ENCODE peak calls at places on chromosomes 5 and 9, in nine cellular contexts. One of them, this sample, is unnamed.
A peak's percentile ranks its signal among the peaks of the same experiment; 100 is the strongest.

GRCh38 chr9:14865206-14865605 is 45.0 kb downstream of the FREM1 start:
- DNase-seq in HCT116: no peak
- DNase-seq in heart left ventricle: no peak
- DNase-seq in PC-3: no peak
- DNase-seq in transverse colon: no peak
- DNase-seq in spleen: no peak
- DNase-seq in A549: no peak
- DNase-seq in ascending aorta: no peak
- DNase-seq in mammary epithelial cell: no peak
- DNase-seq in this sample: no peak

GRCh38 chr5:175542232-175542965 is 64.0 kb downstream of the SFXN1 start:
- DNase-seq in HCT116: no peak
- DNase-seq in heart left ventricle: no peak
- DNase-seq in PC-3: no peak
- DNase-seq in transverse colon: no peak
- DNase-seq in spleen: no peak
- DNase-seq in A549: no peak
- DNase-seq in ascending aorta: no peak
- DNase-seq in mammary epithelial cell: no peak
- DNase-seq in this sample: no peak

GRCh38 chr9:136318111-136318768 is 9.1 kb upstream of the GPSM1 start:
- DNase-seq in HCT116: no peak
- DNase-seq in heart left ventricle: no peak
- DNase-seq in PC-3: no peak
- DNase-seq in transverse colon: no peak
- DNase-seq in spleen: no peak
- DNase-seq in A549: no peak
- DNase-seq in ascending aorta: no peak
- DNase-seq in mammary epithelial cell: no peak
- DNase-seq in this sample: no peak

GRCh38 chr5:141040093-141040762 is 10.9 kb upstream of the PCDHB1 start:
- DNase-seq in HCT116: peak; percentile 69
- DNase-seq in heart left ventricle: no peak
- DNase-seq in PC-3: peak; percentile 79
- DNase-seq in transverse colon: no peak
- DNase-seq in spleen: no peak
- DNase-seq in A549: peak; percentile 75
- DNase-seq in ascending aorta: no peak
- DNase-seq in mammary epithelial cell: peak; percentile 58
- DNase-seq in this sample: no peak

GRCh38 chr5:89003563-89004036 is 120.6 kb upstream of the MEF2C start:
- DNase-seq in HCT116: no peak
- DNase-seq in heart left ventricle: no peak
- DNase-seq in PC-3: no peak
- DNase-seq in transverse colon: no peak
- DNase-seq in spleen: peak; percentile 73
- DNase-seq in A549: no peak
- DNase-seq in ascending aorta: no peak
- DNase-seq in mammary epithelial cell: no peak
- DNase-seq in this sample: no peak

GRCh38 chr5:76689321-76690026 is 26.5 kb upstream of the F2R start:
- DNase-seq in HCT116: peak; percentile 22
- DNase-seq in heart left ventricle: no peak
- DNase-seq in PC-3: peak; percentile 77
- DNase-seq in transverse colon: no peak
- DNase-seq in spleen: no peak
- DNase-seq in A549: peak; percentile 6
- DNase-seq in ascending aorta: no peak
- DNase-seq in mammary epithelial cell: peak; percentile 81
- DNase-seq in this sample: no peak

GRCh38 chr9:80796662-80797426 is 892.5 kb downstream of the TLE1 start:
- DNase-seq in HCT116: no peak
- DNase-seq in heart left ventricle: peak; percentile 25
- DNase-seq in PC-3: no peak
- DNase-seq in transverse colon: no peak
- DNase-seq in spleen: no peak
- DNase-seq in A549: no peak
- DNase-seq in ascending aorta: no peak
- DNase-seq in mammary epithelial cell: no peak
- DNase-seq in this sample: peak; percentile 67

GRCh38 chr5:111512026-111512405 is 319 bp downstream of the STARD4 start:
- DNase-seq in HCT116: no peak
- DNase-seq in heart left ventricle: no peak
- DNase-seq in PC-3: peak; percentile 44
- DNase-seq in transverse colon: no peak
- DNase-seq in spleen: no peak
- DNase-seq in A549: peak; percentile 34
- DNase-seq in ascending aorta: peak; percentile 75
- DNase-seq in mammary epithelial cell: no peak
- DNase-seq in this sample: peak; percentile 77

GRCh38 chr9:20579544-20580309 is 42.6 kb downstream of the MLLT3 start:
- DNase-seq in HCT116: no peak
- DNase-seq in heart left ventricle: no peak
- DNase-seq in PC-3: no peak
- DNase-seq in transverse colon: no peak
- DNase-seq in spleen: no peak
- DNase-seq in A549: no peak
- DNase-seq in ascending aorta: no peak
- DNase-seq in mammary epithelial cell: no peak
- DNase-seq in this sample: no peak

GRCh38 chr5:59786271-59786805 is 107.2 kb downstream of the PDE4D start:
- DNase-seq in HCT116: no peak
- DNase-seq in heart left ventricle: no peak
- DNase-seq in PC-3: peak; percentile 81
- DNase-seq in transverse colon: no peak
- DNase-seq in spleen: no peak
- DNase-seq in A549: peak; percentile 93
- DNase-seq in ascending aorta: no peak
- DNase-seq in mammary epithelial cell: peak; percentile 92
- DNase-seq in this sample: no peak

GRCh38 chr5:149766460-149767277 is 36.6 kb downstream of the PPARGC1B start:
- DNase-seq in HCT116: no peak
- DNase-seq in heart left ventricle: no peak
- DNase-seq in PC-3: no peak
- DNase-seq in transverse colon: no peak
- DNase-seq in spleen: peak; percentile 18
- DNase-seq in A549: no peak
- DNase-seq in ascending aorta: no peak
- DNase-seq in mammary epithelial cell: no peak
- DNase-seq in this sample: no peak

GRCh38 chr5:92849798-92850197 is 731.2 kb downstream of the NR2F1-AS1 start:
- DNase-seq in HCT116: no peak
- DNase-seq in heart left ventricle: no peak
- DNase-seq in PC-3: no peak
- DNase-seq in transverse colon: no peak
- DNase-seq in spleen: no peak
- DNase-seq in A549: no peak
- DNase-seq in ascending aorta: no peak
- DNase-seq in mammary epithelial cell: no peak
- DNase-seq in this sample: no peak

GRCh38 chr5:114055810-114056476 is 305.9 kb upstream of the KCNN2 start:
- DNase-seq in HCT116: no peak
- DNase-seq in heart left ventricle: peak; percentile 27
- DNase-seq in PC-3: no peak
- DNase-seq in transverse colon: no peak
- DNase-seq in spleen: no peak
- DNase-seq in A549: no peak
- DNase-seq in ascending aorta: no peak
- DNase-seq in mammary epithelial cell: no peak
- DNase-seq in this sample: no peak

GRCh38 chr9:12689233-12689632 is 4.0 kb upstream of the TYRP1 start:
- DNase-seq in HCT116: no peak
- DNase-seq in heart left ventricle: no peak
- DNase-seq in PC-3: no peak
- DNase-seq in transverse colon: no peak
- DNase-seq in spleen: no peak
- DNase-seq in A549: no peak
- DNase-seq in ascending aorta: no peak
- DNase-seq in mammary epithelial cell: no peak
- DNase-seq in this sample: no peak

GRCh38 chr9:12695474-12695873 is 2.3 kb downstream of the TYRP1 start:
- DNase-seq in HCT116: no peak
- DNase-seq in heart left ventricle: peak; percentile 64
- DNase-seq in PC-3: no peak
- DNase-seq in transverse colon: no peak
- DNase-seq in spleen: no peak
- DNase-seq in A549: no peak
- DNase-seq in ascending aorta: peak; percentile 81
- DNase-seq in mammary epithelial cell: no peak
- DNase-seq in this sample: no peak

GRCh38 chr9:12694013-12694412 is 828 bp downstream of the TYRP1 start:
- DNase-seq in HCT116: no peak
- DNase-seq in heart left ventricle: no peak
- DNase-seq in PC-3: no peak
- DNase-seq in transverse colon: no peak
- DNase-seq in spleen: peak; percentile 49
- DNase-seq in A549: no peak
- DNase-seq in ascending aorta: no peak
- DNase-seq in mammary epithelial cell: no peak
- DNase-seq in this sample: peak; percentile 52

GRCh38 chr9:12696931-12697622 is 3.9 kb downstream of the TYRP1 start:
- DNase-seq in HCT116: no peak
- DNase-seq in heart left ventricle: no peak
- DNase-seq in PC-3: no peak
- DNase-seq in transverse colon: no peak
- DNase-seq in spleen: no peak
- DNase-seq in A549: no peak
- DNase-seq in ascending aorta: no peak
- DNase-seq in mammary epithelial cell: no peak
- DNase-seq in this sample: no peak

DNA sequence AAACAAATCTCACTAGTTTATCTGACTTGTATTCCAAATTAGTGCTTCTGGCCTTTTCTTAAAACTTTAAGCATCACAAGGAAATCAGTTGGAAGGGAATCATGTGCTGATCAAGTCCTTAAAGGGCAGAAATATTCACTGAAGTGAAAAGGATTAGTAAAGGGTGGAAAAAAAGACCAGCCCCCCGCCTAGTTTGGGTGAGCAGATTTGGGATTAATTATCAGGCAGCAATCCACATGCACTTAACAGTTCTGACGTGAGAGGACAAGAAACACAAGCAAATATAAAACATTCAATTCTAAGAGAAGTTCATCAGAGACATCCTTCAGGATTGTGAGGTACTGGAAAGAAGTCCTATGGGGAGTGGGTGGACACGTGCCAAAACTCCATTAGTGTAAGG is at the start of gene TYRP1:
- DNase-seq in HCT116: no peak
- DNase-seq in heart left ventricle: no peak
- DNase-seq in PC-3: no peak
- DNase-seq in transverse colon: no peak
- DNase-seq in spleen: no peak
- DNase-seq in A549: no peak
- DNase-seq in ascending aorta: no peak
- DNase-seq in mammary epithelial cell: no peak
- DNase-seq in this sample: no peak
- H3K4me1 ChIP-seq in HCT116: no peaks in the 10 kb centered on the region
- H3K4me1 ChIP-seq in heart left ventricle: no peaks in the 10 kb centered on the region
- H3K4me1 ChIP-seq in PC-3: no peaks in the 10 kb centered on the region
- H3K4me1 ChIP-seq in transverse colon: peaks cover 8% of the 10 kb centered on the region
- H3K4me1 ChIP-seq in spleen: no peaks in the 10 kb centered on the region
- H3K4me1 ChIP-seq in A549: peaks cover 2% of the 10 kb centered on the region
- H3K4me1 ChIP-seq in ascending aorta: no peaks in the 10 kb centered on the region
- H3K4me1 ChIP-seq in mammary epithelial cell: no peaks in the 10 kb centered on the region
- H3K4me1 ChIP-seq in this sample: peaks cover 18% of the 10 kb centered on the region

GRCh38 chr5:177141496-177141895 is 7.9 kb downstream of the NSD1 start:
- DNase-seq in HCT116: no peak
- DNase-seq in heart left ventricle: no peak
- DNase-seq in PC-3: no peak
- DNase-seq in transverse colon: no peak
- DNase-seq in spleen: no peak
- DNase-seq in A549: no peak
- DNase-seq in ascending aorta: no peak
- DNase-seq in mammary epithelial cell: no peak
- DNase-seq in this sample: no peak
- H3K4me1 ChIP-seq in HCT116: no peaks in the 10 kb centered on the region
- H3K4me1 ChIP-seq in heart left ventricle: peaks cover 50% of the 10 kb centered on the region
- H3K4me1 ChIP-seq in PC-3: peaks cover 11% of the 10 kb centered on the region
- H3K4me1 ChIP-seq in transverse colon: peaks cover 49% of the 10 kb centered on the region
- H3K4me1 ChIP-seq in spleen: peaks cover 40% of the 10 kb centered on the region
- H3K4me1 ChIP-seq in A549: peaks cover 17% of the 10 kb centered on the region
- H3K4me1 ChIP-seq in ascending aorta: peaks cover 5% of the 10 kb centered on the region
- H3K4me1 ChIP-seq in mammary epithelial cell: peaks cover 3% of the 10 kb centered on the region
- H3K4me1 ChIP-seq in this sample: peaks cover 68% of the 10 kb centered on the region

DNA sequence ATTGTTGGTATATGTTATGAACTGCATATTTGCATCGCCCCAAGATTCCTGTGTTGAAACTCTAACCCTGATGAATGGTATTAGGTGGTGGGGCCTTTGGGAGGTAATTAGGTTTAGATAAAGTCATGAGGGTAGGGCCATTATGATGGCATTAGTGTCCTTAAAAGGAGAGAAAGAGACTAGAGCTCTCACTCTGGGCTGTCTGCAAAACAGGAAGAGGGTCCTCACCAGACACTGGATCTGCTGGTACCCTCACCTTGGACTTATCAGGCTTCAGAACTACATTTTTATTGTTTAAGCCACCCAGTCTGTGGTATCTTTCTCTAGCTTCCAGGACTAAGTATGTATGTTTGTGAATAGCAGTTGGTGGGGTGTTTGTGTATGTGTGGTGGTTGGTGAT is 68.9 kb downstream of the MACIR start:
- DNase-seq in HCT116: no peak
- DNase-seq in heart left ventricle: no peak
- DNase-seq in PC-3: no peak
- DNase-seq in transverse colon: no peak
- DNase-seq in spleen: no peak
- DNase-seq in A549: no peak
- DNase-seq in ascending aorta: no peak
- DNase-seq in mammary epithelial cell: no peak
- DNase-seq in this sample: no peak
- H3K4me1 ChIP-seq in HCT116: no peaks in the 10 kb centered on the region
- H3K4me1 ChIP-seq in heart left ventricle: no peaks in the 10 kb centered on the region
- H3K4me1 ChIP-seq in PC-3: no peaks in the 10 kb centered on the region
- H3K4me1 ChIP-seq in transverse colon: no peaks in the 10 kb centered on the region
- H3K4me1 ChIP-seq in spleen: no peaks in the 10 kb centered on the region
- H3K4me1 ChIP-seq in A549: no peaks in the 10 kb centered on the region
- H3K4me1 ChIP-seq in ascending aorta: no peaks in the 10 kb centered on the region
- H3K4me1 ChIP-seq in mammary epithelial cell: no peaks in the 10 kb centered on the region
- H3K4me1 ChIP-seq in this sample: no peaks in the 10 kb centered on the region

DNA sequence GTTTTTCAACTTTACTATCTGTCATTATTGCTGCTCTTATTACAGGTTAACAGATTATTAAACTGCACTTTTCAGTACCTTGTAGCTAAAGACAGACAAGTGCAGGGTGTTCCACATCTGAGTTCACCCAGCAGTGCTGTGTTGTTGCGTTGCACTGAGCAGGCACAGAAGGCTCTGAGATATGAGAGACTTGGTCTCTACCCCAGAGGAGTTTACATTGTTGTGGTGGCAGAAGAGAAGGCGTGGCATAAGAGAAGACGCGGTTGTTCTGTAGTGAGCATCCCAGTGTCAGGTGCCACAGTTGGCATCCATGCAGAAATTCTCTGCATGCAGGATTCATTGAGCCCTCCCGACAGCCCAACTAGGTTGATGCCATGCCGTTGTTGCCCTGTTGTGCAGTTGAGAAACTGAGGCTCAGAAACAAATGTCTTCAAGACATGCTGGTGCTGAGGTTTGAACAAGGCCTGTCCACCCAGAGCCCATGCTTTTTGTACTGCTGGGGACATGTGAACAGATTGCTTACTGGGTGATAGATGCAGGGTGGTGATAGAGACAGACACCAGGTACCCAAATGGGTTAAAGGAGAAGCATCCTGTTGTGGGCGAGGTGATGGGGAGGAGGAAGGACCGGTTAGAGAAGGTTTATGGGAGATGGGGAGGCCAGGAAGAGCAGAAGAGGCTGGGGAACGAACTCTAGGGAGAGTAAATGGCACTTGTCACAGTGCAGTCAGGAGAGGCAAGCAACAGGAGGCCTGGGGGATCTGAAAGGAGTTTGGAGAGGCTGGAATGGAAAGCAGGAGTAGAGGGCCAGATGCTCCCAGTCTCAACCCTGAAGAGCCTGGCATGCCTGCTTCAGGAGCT is 8.2 kb downstream of the ABL1 start:
- DNase-seq in HCT116: no peak
- DNase-seq in heart left ventricle: no peak
- DNase-seq in PC-3: no peak
- DNase-seq in transverse colon: no peak
- DNase-seq in spleen: no peak
- DNase-seq in A549: no peak
- DNase-seq in ascending aorta: no peak
- DNase-seq in mammary epithelial cell: no peak
- DNase-seq in this sample: no peak
- H3K4me1 ChIP-seq in HCT116: peaks cover 42% of the 10 kb centered on the region
- H3K4me1 ChIP-seq in heart left ventricle: peaks cover 93% of the 10 kb centered on the region
- H3K4me1 ChIP-seq in PC-3: peaks cover 36% of the 10 kb centered on the region
- H3K4me1 ChIP-seq in transverse colon: peaks cover 97% of the 10 kb centered on the region
- H3K4me1 ChIP-seq in spleen: peaks cover 35% of the 10 kb centered on the region
- H3K4me1 ChIP-seq in A549: peaks cover 79% of the 10 kb centered on the region
- H3K4me1 ChIP-seq in ascending aorta: peaks cover 27% of the 10 kb centered on the region
- H3K4me1 ChIP-seq in mammary epithelial cell: peaks cover 31% of the 10 kb centered on the region
- H3K4me1 ChIP-seq in this sample: peaks cover 97% of the 10 kb centered on the region